ENCODE peak calls at places on chromosomes 7 and 10, in four cellular contexts. F is activated CD8-positive, alpha-beta T cell treated with anti-CD3 and anti-CD28 coated beads for 36 hours; J is activated CD4-positive, alpha-beta T cell treated with anti-CD3 and anti-CD28 coated beads, Interleukin-2, amount 50 U/mL, for 1 hour; R is upper lobe of right lung. Z is an unnamed sample.
A peak's percentile ranks its signal among the peaks of the same experiment; 100 is the strongest.

GRCh38 chr10:92483539-92483938 is 90.4 kb downstream of the IDE start:
- DNase-seq in R (no peak), F (no peak), J (no peak), Z (no peak)

GRCh38 chr7:47443049-47443448 is 138.9 kb downstream of the TNS3 start:
- DNase-seq in J (no peak), R (peak; percentile 48), F (no peak), Z (no peak)

GRCh38 chr7:4833691-4834600 is 27.9 kb downstream of the PAPOLB start:
- DNase-seq in R (peak; percentile 63), F (no peak), J (no peak), Z (no peak)

GRCh38 chr7:68070992-68071391 is 1074.4 kb downstream of the TYW1 start:
- DNase-seq in F (no peak), R (no peak), J (no peak), Z (no peak)

GRCh38 chr10:62058896-62059423 is 157.5 kb downstream of the ARID5B start:
- DNase-seq in R (no peak), J (no peak), F (no peak), Z (no peak)

GRCh38 chr7:132137681-132138080 is 438.6 kb downstream of the PLXNA4 start:
- DNase-seq in R (no peak), F (no peak), J (no peak), Z (no peak)

GRCh38 chr10:3825862-3826351 is 40.9 kb upstream of the KLF6 start:
- DNase-seq in R (no peak), F (no peak), J (no peak), Z (no peak)

GRCh38 chr10:6840766-6841165 is 260.7 kb upstream of the PRKCQ start:
- DNase-seq in J (no peak), R (no peak), F (peak; percentile 16), Z (no peak)

GRCh38 chr10:116608683-116609594 is 11.8 kb upstream of the PNLIPRP2 start:
- DNase-seq in J (no peak), F (no peak), R (no peak), Z (no peak)

GRCh38 chr10:111129348-111129747 is 52.5 kb downstream of the ADRA2A start:
- DNase-seq in F (no peak), J (no peak), R (no peak), Z (no peak)

GRCh38 chr10:103523683-103524082 is 30.2 kb downstream of the NEURL1 start:
- DNase-seq in R (no peak), J (no peak), F (no peak), Z (no peak)